ENCODE peak calls at places on chromosomes 13 and 19, in nine cellular contexts. N is psoas muscle; G is choroid plexus epithelial cell; Z is T-helper 1 cell; U is activated gamma-delta T cell treated with anti-CD3 and anti-CD28 coated beads, Interleukin-2, amount 50 U/mL, for 16 hours; M is naive B cell; S is MCF 10A; Q is breast epithelium; D is transverse colon. F is an unnamed sample.

GRCh38 chr13:68888832-68889231 is 1218.8 kb upstream of the ATXN8OS start:
- DNase-seq in G (no peak), Z (no peak), D (no peak), U (no peak), S (peak), N (no peak), M (no peak), Q (no peak), F (no peak)

GRCh38 chr19:3284759-3285646 is 60.5 kb downstream of the CELF5 start:
- DNase-seq in Z (peak), U (peak), N (peak), Q (peak), G (peak), M (peak), D (peak), S (peak), F (no peak)

GRCh38 chr13:48962281-48962680 is 13.4 kb upstream of the FNDC3A start:
- DNase-seq in G (peak), Q (no peak), Z (no peak), S (peak), D (no peak), N (no peak), U (no peak), M (no peak), F (no peak)

GRCh38 chr19:42246143-42246868 is 3.9 kb upstream of the GSK3A start:
- DNase-seq in M (no peak), N (peak), Q (peak), D (peak), G (peak), S (peak), U (no peak), Z (no peak), F (no peak)

GRCh38 chr13:75495938-75496337 is 14.0 kb upstream of the TBC1D4 start:
- DNase-seq in Q (no peak), M (no peak), D (no peak), G (peak), Z (no peak), N (no peak), S (no peak), U (no peak), F (no peak)

GRCh38 chr13:34308725-34309124 is 490.8 kb downstream of the RFC3 start:
- DNase-seq in U (no peak), Q (no peak), D (no peak), N (no peak), S (no peak), G (peak), M (no peak), Z (no peak), F (no peak)

GRCh38 chr19:31282346-31282745 is 66.9 kb downstream of the TSHZ3 start:
- DNase-seq in S (no peak), U (no peak), N (no peak), D (no peak), Z (no peak), Q (no peak), G (no peak), M (no peak), F (no peak)

GRCh38 chr13:40261361-40261760 is 405.1 kb downstream of the FOXO1 start:
- DNase-seq in N (no peak), U (no peak), M (no peak), Q (no peak), S (no peak), D (no peak), Z (no peak), G (no peak), F (no peak)

GRCh38 chr13:107992542-107992941 is 222.8 kb downstream of the LIG4 start:
- DNase-seq in Z (no peak), Q (no peak), G (peak), S (no peak), M (no peak), N (no peak), U (no peak), D (no peak), F (no peak)

GRCh38 chr19:29259153-29259552 is 46.2 kb upstream of the UQCRFS1 start:
- DNase-seq in G (peak), D (no peak), U (no peak), Z (no peak), M (no peak), Q (no peak), S (no peak), N (no peak), F (no peak)

GRCh38 chr19:30557212-30557611 is 185.0 kb downstream of the ZNF536 start:
- DNase-seq in M (no peak), U (no peak), Z (no peak), D (no peak), S (no peak), Q (no peak), N (no peak), G (no peak), F (no peak)

GRCh38 chr13:80400834-80401450 is 60.0 kb upstream of the SPRY2 start:
- DNase-seq in M (peak), G (no peak), Z (no peak), U (no peak), N (no peak), Q (no peak), D (no peak), S (no peak), F (no peak)

GRCh38 chr13:98372886-98373285 is 195.8 kb upstream of the RNF113B start:
- DNase-seq in M (no peak), G (peak), N (peak), S (no peak), D (no peak), Z (no peak), U (no peak), Q (no peak), F (no peak)

GRCh38 chr13:110364081-110364480 is 57.0 kb downstream of the COL4A2 start:
- DNase-seq in Q (no peak), G (no peak), S (no peak), Z (no peak), N (no peak), U (no peak), M (no peak), D (no peak), F (no peak)

GRCh38 chr13:49711218-49711863 is 20.1 kb upstream of the EBPL start:
- DNase-seq in Q (no peak), M (no peak), N (no peak), G (peak), U (no peak), Z (no peak), S (peak), D (no peak), F (no peak)

GRCh38 chr19:1213391-1214286 is 8.1 kb downstream of the STK11 start:
- DNase-seq in Q (peak), N (peak), Z (no peak), M (peak), U (no peak), D (peak), G (peak), S (peak), F (peak)

GRCh38 chr19:47714339-47714738 is 1.1 kb downstream of the EHD2 start:
- DNase-seq in U (no peak), D (no peak), N (no peak), Z (no peak), M (no peak), S (no peak), Q (no peak), G (peak), F (no peak)

GRCh38 chr13:112814905-112815585 is 125.2 kb downstream of the ATP11A start:
- DNase-seq in S (peak), N (no peak), U (no peak), G (no peak), Q (no peak), Z (no peak), M (no peak), D (no peak), F (peak)

GRCh38 chr19:5826531-5827341 is 12.8 kb downstream of the FUT6 start:
- DNase-seq in D (peak), U (no peak), M (peak), Q (peak), N (no peak), S (peak), G (no peak), Z (no peak), F (no peak)

GRCh38 chr19:289651-290538 is 1.3 kb downstream of the PLPP2 start:
- DNase-seq in Q (peak), M (no peak), N (peak), D (peak), S (peak), U (peak), Z (no peak), G (peak), F (no peak)

GRCh38 chr13:41639237-41639904 is 182.0 kb downstream of the RGCC start:
- DNase-seq in U (no peak), D (no peak), M (no peak), N (no peak), Z (no peak), G (no peak), S (no peak), Q (no peak), F (no peak)

GRCh38 chr13:52600666-52601065 is 41.6 kb upstream of the HNRNPA1L2 start:
- DNase-seq in M (no peak), Q (no peak), G (peak), U (no peak), D (no peak), N (no peak), Z (no peak), S (peak), F (no peak)

GRCh38 chr19:18021121-18021755 is 13.3 kb downstream of the ARRDC2 start:
- DNase-seq in Z (peak), U (peak), Q (peak), M (peak), S (peak), G (peak), D (peak), N (peak), F (no peak)

GRCh38 chr13:71661921-71662320 is 205.1 kb downstream of the DACH1 start:
- DNase-seq in M (no peak), D (no peak), Z (no peak), Q (no peak), G (peak), U (no peak), N (no peak), S (peak), F (peak)

GRCh38 chr19:781800-782194 is 15.5 kb upstream of the PTBP1 start:
- DNase-seq in D (no peak), S (no peak), U (no peak), Q (no peak), M (no peak), N (no peak), Z (no peak), G (no peak), F (no peak)

GRCh38 chr13:64540468-64540867 is 2689.7 kb downstream of the PCDH9 start:
- DNase-seq in Q (no peak), G (no peak), U (no peak), D (no peak), N (no peak), M (no peak), S (no peak), Z (no peak), F (no peak)

GRCh38 chr13:96492758-96493157 is 402.9 kb downstream of the HS6ST3 start:
- DNase-seq in Z (no peak), N (no peak), M (no peak), S (no peak), G (no peak), U (no peak), Q (no peak), D (no peak), F (no peak)

GRCh38 chr13:26951581-26952177 is 191.1 kb upstream of the GPR12 start:
- DNase-seq in Z (no peak), D (peak), G (no peak), U (no peak), M (no peak), Q (no peak), N (no peak), S (no peak), F (no peak)

GRCh38 chr19:36488118-36488815 is 1.1 kb downstream of the ZNF566 start:
- DNase-seq in N (no peak), S (no peak), G (no peak), M (no peak), D (no peak), Q (no peak), U (no peak), Z (no peak), F (no peak)

GRCh38 chr13:69809152-69809551 is 298.5 kb upstream of the ATXN8OS start:
- DNase-seq in G (no peak), S (no peak), D (no peak), Q (no peak), M (no peak), Z (no peak), U (no peak), N (no peak), F (no peak)

GRCh38 chr13:98471895-98472294 is 105.0 kb downstream of the STK24 start:
- DNase-seq in M (no peak), Q (no peak), S (no peak), N (no peak), G (no peak), U (no peak), D (no peak), Z (no peak), F (no peak)

GRCh38 chr13:111286162-111286561 is 34.3 kb upstream of the TEX29 start:
- DNase-seq in G (no peak), S (no peak), M (no peak), Z (no peak), D (no peak), U (no peak), N (no peak), Q (no peak), F (no peak)

GRCh38 chr19:56119585-56119978 is 1.5 kb downstream of the ZNF787 start:
- DNase-seq in M (no peak), U (no peak), D (peak), S (peak), Z (no peak), N (peak), Q (no peak), G (peak), F (no peak)

GRCh38 chr13:63124863-63125262 is 1709.2 kb upstream of the PCDH20 start:
- DNase-seq in M (no peak), G (peak), Z (no peak), Q (no peak), D (no peak), S (peak), U (no peak), N (no peak), F (peak)

GRCh38 chr19:395467-395866 is 13.5 kb downstream of the C2CD4C start:
- DNase-seq in Z (no peak), G (no peak), N (no peak), M (no peak), U (no peak), Q (no peak), S (no peak), D (no peak), F (no peak)

GRCh38 chr19:49231389-49231788 is 73.8 kb downstream of the TRPM4 start:
- DNase-seq in D (no peak), Q (no peak), G (no peak), Z (no peak), M (no peak), U (no peak), N (no peak), S (no peak), F (no peak)

GRCh38 chr13:25468330-25469178 is 96.8 kb downstream of the ATP8A2 start:
- DNase-seq in U (no peak), D (no peak), N (no peak), S (no peak), G (peak), M (no peak), Q (no peak), Z (no peak), F (no peak)

GRCh38 chr13:41061914-41062837 is 867 bp downstream of the WBP4 start:
- DNase-seq in M (no peak), D (no peak), Q (no peak), Z (no peak), N (no peak), U (no peak), G (peak), S (no peak), F (no peak)

GRCh38 chr13:106533940-106534843 is 1.3 kb downstream of the EFNB2 start:
- DNase-seq in D (peak), G (peak), Q (no peak), S (peak), U (no peak), N (peak), M (peak), Z (no peak), F (no peak)